ENCODE peak calls at places on chromosomes 3 and 15, in six cellular contexts. E, N, G, Z, C and H are unnamed samples.

GRCh38 chr3:127815001-127815400 is 7.3 kb downstream of the MGLL start:
- DNase-seq in Z (no peak), G (no peak), C (no peak), E (no peak), N (no peak), H (no peak)

GRCh38 chr15:27089676-27090075 is 118.7 kb downstream of the GABRG3 start:
- DNase-seq in N (no peak), C (no peak), G (no peak), Z (no peak), E (no peak), H (no peak)

GRCh38 chr15:60787737-60788513 is 309.0 kb upstream of the ICE2 start:
- DNase-seq in Z (peak; percentile 24), C (no peak), E (peak; percentile 35), N (no peak), G (no peak), H (peak; percentile 16)

GRCh38 chr15:100235030-100235617 is 106.7 kb downstream of the ADAMTS17 start:
- DNase-seq in E (no peak), G (no peak), N (no peak), Z (no peak), C (no peak), H (no peak)

GRCh38 chr15:68885070-68885469 is 45.3 kb upstream of the SPESP1 start:
- DNase-seq in E (peak; percentile 42), N (no peak), Z (peak; percentile 54), C (no peak), G (peak; percentile 31), H (no peak)

GRCh38 chr3:197338586-197338985 is 40.2 kb upstream of the DLG1 start:
- DNase-seq in C (no peak), Z (no peak), E (no peak), N (no peak), G (no peak), H (no peak)

GRCh38 chr15:42929449-42929848 is 8.9 kb upstream of the TTBK2 start:
- DNase-seq in Z (no peak), N (no peak), C (no peak), E (no peak), G (no peak), H (no peak)

GRCh38 chr3:33278106-33278672 is 947 bp downstream of the FBXL2 start:
- DNase-seq in E (no peak), G (no peak), N (no peak), Z (no peak), C (no peak), H (no peak)

GRCh38 chr15:62809968-62810260 is 232.6 kb upstream of the TPM1 start:
- DNase-seq in N (no peak), E (no peak), Z (no peak), G (no peak), C (no peak), H (no peak)

GRCh38 chr15:100861511-100861991 is 18.1 kb upstream of the ALDH1A3 start:
- DNase-seq in N (peak; percentile 1), E (no peak), C (no peak), G (no peak), Z (no peak), H (no peak)

GRCh38 chr3:124157000-124157712 is 165.2 kb upstream of the ROPN1 start:
- DNase-seq in E (no peak), N (no peak), C (no peak), Z (no peak), G (no peak), H (no peak)

GRCh38 chr3:149058602-149059001 is 27.7 kb downstream of the HLTF start:
- DNase-seq in Z (no peak), C (no peak), G (no peak), N (peak; percentile 75), E (no peak), H (no peak)

GRCh38 chr3:14265246-14265962 is 86.8 kb downstream of the LSM3 start:
- DNase-seq in C (no peak), G (no peak), Z (no peak), N (no peak), E (peak; percentile 50), H (peak; percentile 50)

GRCh38 chr3:174329321-174329720 is 529.8 kb upstream of the NAALADL2 start:
- DNase-seq in G (peak; percentile 62), E (peak; percentile 30), N (no peak), C (no peak), Z (peak; percentile 44), H (no peak)

GRCh38 chr15:95284933-95285401 is 1045.5 kb upstream of the NR2F2 start:
- DNase-seq in E (peak; percentile 89), C (no peak), N (peak; percentile 85), Z (peak; percentile 52), G (no peak), H (no peak)

GRCh38 chr3:150324825-150325224 is 83.3 kb upstream of the TSC22D2 start:
- DNase-seq in E (no peak), G (no peak), Z (no peak), C (no peak), N (no peak), H (peak; percentile 29)

GRCh38 chr3:10268116-10268515 is 19.9 kb downstream of the TATDN2 start:
- DNase-seq in C (no peak), E (no peak), N (no peak), Z (no peak), G (no peak), H (no peak)

GRCh38 chr3:44906997-44907396 is 32.6 kb downstream of the TGM4 start:
- DNase-seq in C (no peak), G (no peak), N (no peak), E (peak; percentile 36), Z (no peak), H (no peak)

GRCh38 chr3:170506556-170506955 is 79.3 kb downstream of the SLC7A14 start:
- DNase-seq in C (no peak), Z (peak; percentile 50), E (peak; percentile 59), N (no peak), G (no peak), H (no peak)

GRCh38 chr3:62696011-62696410 is 179.2 kb downstream of the CADPS start:
- DNase-seq in E (no peak), Z (no peak), G (no peak), N (no peak), C (no peak), H (no peak)

GRCh38 chr3:13140596-13140995 is 67.4 kb upstream of the IQSEC1 start:
- DNase-seq in E (no peak), Z (no peak), C (no peak), G (no peak), N (no peak), H (no peak)

GRCh38 chr3:8201886-8202285 is 299.7 kb upstream of the LMCD1 start:
- DNase-seq in Z (no peak), G (no peak), N (no peak), E (peak; percentile 61), C (no peak), H (no peak)

GRCh38 chr15:60362318-60363023 is 35.3 kb downstream of the ANXA2 start:
- DNase-seq in N (no peak), Z (peak; percentile 58), E (peak; percentile 68), C (no peak), G (no peak), H (peak; percentile 68)

GRCh38 chr3:196688349-196688748 is 23.7 kb downstream of the CEP19 start:
- DNase-seq in Z (peak; percentile 85), E (peak; percentile 99), C (no peak), N (no peak), G (peak; percentile 46), H (no peak)

GRCh38 chr15:31457631-31458526 is 131.2 kb downstream of the KLF13 start:
- DNase-seq in Z (peak; percentile 83), E (peak; percentile 80), G (peak; percentile 75), N (no peak), C (no peak), H (no peak)

GRCh38 chr3:140421884-140422283 is 256.0 kb upstream of the TRIM42 start:
- DNase-seq in E (no peak), Z (no peak), N (no peak), C (no peak), G (no peak), H (no peak)

GRCh38 chr3:52182691-52183090 is 15.3 kb upstream of the ALAS1 start:
- DNase-seq in Z (no peak), N (no peak), C (no peak), E (no peak), G (no peak), H (no peak)

GRCh38 chr3:9196009-9196408 is 53.4 kb downstream of the SRGAP3 start:
- DNase-seq in E (no peak), G (no peak), C (no peak), N (no peak), Z (no peak), H (no peak)

GRCh38 chr15:55846108-55846707 is 103.3 kb upstream of the PRTG start:
- DNase-seq in E (peak; percentile 93), G (peak; percentile 40), N (peak; percentile 81), C (peak; percentile 57), Z (peak; percentile 81), H (peak; percentile 71)

GRCh38 chr15:52483712-52484111 is 45.0 kb downstream of the MYO5A start:
- DNase-seq in E (peak; percentile 62), C (no peak), G (no peak), Z (peak; percentile 42), N (no peak), H (no peak)

GRCh38 chr3:161274691-161275298 is 53.7 kb downstream of the NMD3 start:
- DNase-seq in G (no peak), E (peak; percentile 78), N (peak; percentile 73), Z (peak; percentile 50), C (peak; percentile 54), H (peak; percentile 40)

GRCh38 chr3:53688989-53689388 is 157.2 kb downstream of the CHDH start:
- DNase-seq in Z (no peak), G (no peak), N (no peak), C (no peak), E (no peak), H (no peak)

GRCh38 chr15:70770863-70771262 is 7.5 kb upstream of the UACA start:
- DNase-seq in G (no peak), Z (no peak), E (no peak), C (no peak), N (no peak), H (no peak)

GRCh38 chr3:60598668-60599067 is 652.6 kb downstream of the FHIT start:
- DNase-seq in N (no peak), E (no peak), G (no peak), C (no peak), Z (peak; percentile 20), H (no peak)

GRCh38 chr3:51340311-51340829 is 44.7 kb upstream of the MANF start:
- DNase-seq in E (peak; percentile 96), C (peak; percentile 83), G (peak; percentile 75), N (no peak), Z (peak; percentile 91), H (peak; percentile 88)

GRCh38 chr15:74631087-74631385 is 15.4 kb downstream of the CLK3 start:
- DNase-seq in E (no peak), Z (no peak), G (no peak), N (no peak), C (no peak), H (no peak)

GRCh38 chr3:158672293-158673176 is at the start of gene LXN:
- DNase-seq in G (peak; percentile 33), C (no peak), E (peak; percentile 95), N (peak; percentile 97), Z (no peak), H (peak; percentile 81)

GRCh38 chr3:65678480-65678879 is 360.2 kb downstream of the MAGI1 start:
- DNase-seq in E (no peak), C (no peak), Z (no peak), G (no peak), N (no peak), H (no peak)

GRCh38 chr15:93997071-93997658 is 234.2 kb upstream of the MCTP2 start:
- DNase-seq in Z (peak; percentile 34), E (peak; percentile 35), G (no peak), C (peak; percentile 7), N (no peak), H (peak; percentile 45)